ENCODE peak calls at places on chromosomes 3 and 15, in eight cellular contexts. One of them, this sample, is unnamed. For H3K4me1, the result is how much of the 10 kb centered on the place peaks cover.

GRCh38 chr3:58161435-58162398 is 49.1 kb downstream of the DNASE1L3 start:
- DNase-seq in GM23338: no peak
- DNase-seq in SJCRH30: peak
- DNase-seq in effector memory CD4-positive, alpha-beta T cell: no peak
- DNase-seq in cardiac muscle cell: no peak
- DNase-seq in tibial artery: peak
- DNase-seq in heart right ventricle: no peak
- DNase-seq in GM23248: peak
- DNase-seq in this sample: peak

GRCh38 chr15:36469567-36469966 is 109.9 kb upstream of the CDIN1 start:
- DNase-seq in GM23338: no peak
- DNase-seq in SJCRH30: no peak
- DNase-seq in effector memory CD4-positive, alpha-beta T cell: no peak
- DNase-seq in cardiac muscle cell: no peak
- DNase-seq in tibial artery: no peak
- DNase-seq in heart right ventricle: no peak
- DNase-seq in GM23248: peak
- DNase-seq in this sample: peak

GRCh38 chr3:51813539-51813938 is 34.5 kb upstream of the IQCF6 start:
- DNase-seq in GM23338: no peak
- DNase-seq in SJCRH30: peak
- DNase-seq in effector memory CD4-positive, alpha-beta T cell: no peak
- DNase-seq in cardiac muscle cell: peak
- DNase-seq in tibial artery: no peak
- DNase-seq in heart right ventricle: peak
- DNase-seq in GM23248: no peak
- DNase-seq in this sample: no peak

GRCh38 chr3:138112362-138112761 is 3.0 kb downstream of the DZIP1L start:
- DNase-seq in GM23338: no peak
- DNase-seq in SJCRH30: no peak
- DNase-seq in effector memory CD4-positive, alpha-beta T cell: no peak
- DNase-seq in cardiac muscle cell: no peak
- DNase-seq in tibial artery: no peak
- DNase-seq in heart right ventricle: no peak
- DNase-seq in GM23248: peak
- DNase-seq in this sample: no peak

GRCh38 chr15:50828610-50829206 is 63.2 kb upstream of the SPPL2A start:
- DNase-seq in GM23338: peak
- DNase-seq in SJCRH30: peak
- DNase-seq in effector memory CD4-positive, alpha-beta T cell: no peak
- DNase-seq in cardiac muscle cell: no peak
- DNase-seq in tibial artery: peak
- DNase-seq in heart right ventricle: no peak
- DNase-seq in GM23248: peak
- DNase-seq in this sample: peak

GRCh38 chr3:60161334-60161733 is 1089.9 kb downstream of the FHIT start:
- DNase-seq in GM23338: no peak
- DNase-seq in SJCRH30: no peak
- DNase-seq in effector memory CD4-positive, alpha-beta T cell: no peak
- DNase-seq in cardiac muscle cell: no peak
- DNase-seq in tibial artery: no peak
- DNase-seq in heart right ventricle: no peak
- DNase-seq in GM23248: no peak
- DNase-seq in this sample: no peak

GRCh38 chr15:79643393-79643792 is 211.3 kb downstream of the MINAR1 start:
- DNase-seq in GM23338: no peak
- DNase-seq in SJCRH30: no peak
- DNase-seq in effector memory CD4-positive, alpha-beta T cell: no peak
- DNase-seq in cardiac muscle cell: no peak
- DNase-seq in tibial artery: no peak
- DNase-seq in heart right ventricle: no peak
- DNase-seq in GM23248: no peak
- DNase-seq in this sample: no peak

GRCh38 chr15:77532067-77532710 is 100.5 kb downstream of the LINGO1 start:
- DNase-seq in GM23338: no peak
- DNase-seq in SJCRH30: no peak
- DNase-seq in effector memory CD4-positive, alpha-beta T cell: no peak
- DNase-seq in cardiac muscle cell: no peak
- DNase-seq in tibial artery: no peak
- DNase-seq in heart right ventricle: no peak
- DNase-seq in GM23248: no peak
- DNase-seq in this sample: no peak

GRCh38 chr15:43930556-43930955 is 103.8 kb downstream of the WDR76 start:
- DNase-seq in GM23338: no peak
- DNase-seq in SJCRH30: no peak
- DNase-seq in effector memory CD4-positive, alpha-beta T cell: no peak
- DNase-seq in cardiac muscle cell: peak
- DNase-seq in tibial artery: no peak
- DNase-seq in heart right ventricle: peak
- DNase-seq in GM23248: no peak
- DNase-seq in this sample: no peak

GRCh38 chr15:48550822-48551525 is 94.5 kb downstream of the FBN1 start:
- DNase-seq in GM23338: no peak
- DNase-seq in SJCRH30: no peak
- DNase-seq in effector memory CD4-positive, alpha-beta T cell: no peak
- DNase-seq in cardiac muscle cell: no peak
- DNase-seq in tibial artery: no peak
- DNase-seq in heart right ventricle: no peak
- DNase-seq in GM23248: no peak
- DNase-seq in this sample: no peak

DNA sequence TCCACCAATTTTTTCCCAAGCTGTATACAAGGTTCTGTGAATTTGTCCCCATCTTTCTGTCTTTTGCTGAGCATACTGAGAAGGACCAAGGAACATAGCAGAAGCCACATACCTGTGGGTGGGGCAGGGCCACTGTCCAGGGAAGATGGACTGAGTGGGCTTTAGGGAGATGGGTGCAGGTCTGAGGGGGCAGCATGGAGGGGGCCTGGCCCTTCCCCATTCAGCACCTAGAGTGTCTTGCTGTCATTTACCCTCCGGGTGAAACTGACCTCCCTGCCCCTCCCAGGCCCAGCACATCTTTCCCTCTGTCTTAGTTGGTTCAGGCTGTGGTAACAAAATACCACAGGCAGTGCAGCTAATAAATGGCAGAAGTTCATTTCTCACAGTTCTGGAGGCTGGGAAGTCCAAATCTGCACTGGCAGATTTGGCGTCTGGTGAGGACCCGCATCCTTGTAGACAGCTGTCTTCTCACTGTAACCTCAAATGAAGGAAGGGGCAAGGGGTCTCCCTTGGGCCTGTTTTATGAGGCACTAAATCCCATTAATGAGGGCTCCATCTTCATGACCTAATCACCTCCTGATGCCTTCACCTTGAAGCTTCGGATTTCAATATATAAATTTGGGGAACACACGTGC is 180.0 kb upstream of the SMAD3 start:
- DNase-seq in GM23338: no peak
- DNase-seq in SJCRH30: no peak
- DNase-seq in effector memory CD4-positive, alpha-beta T cell: no peak
- DNase-seq in cardiac muscle cell: no peak
- DNase-seq in tibial artery: no peak
- DNase-seq in heart right ventricle: no peak
- DNase-seq in GM23248: no peak
- DNase-seq in this sample: no peak
- H3K4me1 ChIP-seq in GM23338: under half
- H3K4me1 ChIP-seq in SJCRH30: under half
- H3K4me1 ChIP-seq in effector memory CD4-positive, alpha-beta T cell: under half
- H3K4me1 ChIP-seq in cardiac muscle cell: under half
- H3K4me1 ChIP-seq in tibial artery: under half
- H3K4me1 ChIP-seq in heart right ventricle: under half
- H3K4me1 ChIP-seq in GM23248: under half
- H3K4me1 ChIP-seq in this sample: under half

DNA sequence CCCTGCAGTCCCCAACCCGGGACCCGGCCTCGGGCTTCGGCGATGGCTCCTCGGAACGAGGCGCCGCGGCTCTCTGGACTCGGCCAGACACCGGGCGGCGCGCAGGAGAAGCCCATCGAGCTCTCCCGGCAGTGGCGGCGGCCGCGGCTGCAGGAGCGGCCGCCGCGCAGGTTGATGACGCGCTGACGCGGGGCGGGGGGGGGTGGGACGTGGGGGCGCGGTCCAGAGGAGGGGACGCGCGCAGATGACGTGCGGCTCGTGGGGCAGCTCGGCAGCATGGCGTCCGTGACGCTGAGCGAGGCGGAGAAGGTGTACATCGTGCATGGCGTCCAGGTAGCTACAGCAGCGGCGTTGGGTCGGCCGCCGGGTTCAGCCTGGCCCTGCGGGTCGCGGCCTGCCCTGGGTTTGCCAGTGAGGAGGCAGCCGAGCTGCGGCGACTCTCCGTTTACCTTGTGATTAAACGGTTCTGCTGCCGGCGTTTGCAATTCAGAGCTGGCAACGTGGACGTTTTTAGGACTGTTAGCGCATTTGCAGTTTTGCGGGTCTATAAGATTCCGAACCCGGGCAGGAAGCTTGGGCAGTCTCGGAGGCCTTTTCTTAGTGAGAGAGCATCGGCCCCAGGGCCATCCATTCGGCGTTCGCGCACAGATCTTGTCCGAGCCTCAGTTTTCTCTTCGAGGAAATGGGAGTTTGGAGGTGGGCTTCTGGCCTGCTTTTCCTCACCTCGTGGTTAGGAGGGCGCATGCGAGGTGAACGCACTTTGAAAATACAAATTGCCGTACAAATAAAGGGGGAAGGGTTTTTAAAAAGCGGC is at the start of the genes EXOSC7 and ZDHHC3:
- DNase-seq in GM23338: peak
- DNase-seq in SJCRH30: peak
- DNase-seq in effector memory CD4-positive, alpha-beta T cell: peak
- DNase-seq in cardiac muscle cell: peak
- DNase-seq in tibial artery: peak
- DNase-seq in heart right ventricle: peak
- DNase-seq in GM23248: peak
- DNase-seq in this sample: peak
- H3K4me1 ChIP-seq in GM23338: under half
- H3K4me1 ChIP-seq in SJCRH30: under half
- H3K4me1 ChIP-seq in effector memory CD4-positive, alpha-beta T cell: under half
- H3K4me1 ChIP-seq in cardiac muscle cell: under half
- H3K4me1 ChIP-seq in tibial artery: under half
- H3K4me1 ChIP-seq in heart right ventricle: under half
- H3K4me1 ChIP-seq in GM23248: under half
- H3K4me1 ChIP-seq in this sample: half or more

DNA sequence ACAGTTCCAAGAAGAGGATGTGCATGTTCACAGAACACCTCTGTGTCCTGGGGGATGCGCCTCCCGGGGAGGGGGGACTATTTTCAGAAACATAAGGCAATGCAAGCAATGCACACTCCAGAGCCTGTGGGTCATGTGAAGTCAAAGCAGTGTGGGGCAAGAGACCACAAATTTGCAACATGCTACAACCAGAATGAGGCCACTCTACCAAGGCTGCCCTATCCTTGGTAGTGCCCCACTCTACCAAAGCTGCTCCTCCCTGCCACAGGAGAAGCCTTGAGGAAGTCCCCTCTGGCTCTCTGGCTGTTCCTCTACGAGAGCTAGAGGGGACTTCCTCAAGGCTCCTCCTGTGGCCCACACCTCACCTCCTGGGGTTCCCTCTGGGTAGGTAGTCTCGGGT is 8.4 kb upstream of the NR2C2 start:
- DNase-seq in GM23338: no peak
- DNase-seq in SJCRH30: no peak
- DNase-seq in effector memory CD4-positive, alpha-beta T cell: no peak
- DNase-seq in cardiac muscle cell: no peak
- DNase-seq in tibial artery: no peak
- DNase-seq in heart right ventricle: no peak
- DNase-seq in GM23248: no peak
- DNase-seq in this sample: no peak
- H3K4me1 ChIP-seq in GM23338: under half
- H3K4me1 ChIP-seq in SJCRH30: under half
- H3K4me1 ChIP-seq in effector memory CD4-positive, alpha-beta T cell: under half
- H3K4me1 ChIP-seq in cardiac muscle cell: under half
- H3K4me1 ChIP-seq in tibial artery: under half
- H3K4me1 ChIP-seq in heart right ventricle: under half
- H3K4me1 ChIP-seq in GM23248: under half
- H3K4me1 ChIP-seq in this sample: under half

GRCh38 chr3:5262507-5262906 is 75.0 kb downstream of the EDEM1 start:
- DNase-seq in GM23338: no peak
- DNase-seq in SJCRH30: no peak
- DNase-seq in effector memory CD4-positive, alpha-beta T cell: no peak
- DNase-seq in cardiac muscle cell: no peak
- DNase-seq in tibial artery: no peak
- DNase-seq in heart right ventricle: no peak
- DNase-seq in GM23248: no peak
- DNase-seq in this sample: no peak
- H3K4me1 ChIP-seq in GM23338: under half
- H3K4me1 ChIP-seq in SJCRH30: under half
- H3K4me1 ChIP-seq in effector memory CD4-positive, alpha-beta T cell: under half
- H3K4me1 ChIP-seq in cardiac muscle cell: under half
- H3K4me1 ChIP-seq in tibial artery: under half
- H3K4me1 ChIP-seq in heart right ventricle: under half
- H3K4me1 ChIP-seq in GM23248: under half
- H3K4me1 ChIP-seq in this sample: under half

DNA sequence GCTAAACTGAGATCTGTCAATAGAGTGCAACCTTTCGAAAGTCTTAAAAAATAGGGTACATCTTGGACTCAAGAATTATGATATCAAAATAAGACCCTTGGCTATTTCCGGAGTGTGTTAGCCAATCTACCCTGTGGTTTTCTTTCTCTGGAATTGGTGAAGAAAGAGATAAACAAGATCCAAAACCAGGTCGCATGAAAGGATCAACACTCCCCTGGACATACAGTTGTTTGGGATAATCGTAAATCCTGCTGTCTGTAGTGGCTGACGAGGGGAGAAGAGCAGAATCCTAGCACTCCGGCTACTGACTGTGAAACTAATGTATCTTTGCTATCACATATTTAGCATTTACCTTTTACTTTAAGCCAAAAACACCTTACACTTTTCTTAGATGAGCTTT is 30.9 kb downstream of the FNDC3B start:
- DNase-seq in GM23338: no peak
- DNase-seq in SJCRH30: no peak
- DNase-seq in effector memory CD4-positive, alpha-beta T cell: no peak
- DNase-seq in cardiac muscle cell: no peak
- DNase-seq in tibial artery: no peak
- DNase-seq in heart right ventricle: no peak
- DNase-seq in GM23248: no peak
- DNase-seq in this sample: no peak
- H3K4me1 ChIP-seq in GM23338: half or more
- H3K4me1 ChIP-seq in SJCRH30: under half
- H3K4me1 ChIP-seq in effector memory CD4-positive, alpha-beta T cell: under half
- H3K4me1 ChIP-seq in cardiac muscle cell: under half
- H3K4me1 ChIP-seq in tibial artery: under half
- H3K4me1 ChIP-seq in heart right ventricle: half or more
- H3K4me1 ChIP-seq in GM23248: half or more
- H3K4me1 ChIP-seq in this sample: half or more

DNA sequence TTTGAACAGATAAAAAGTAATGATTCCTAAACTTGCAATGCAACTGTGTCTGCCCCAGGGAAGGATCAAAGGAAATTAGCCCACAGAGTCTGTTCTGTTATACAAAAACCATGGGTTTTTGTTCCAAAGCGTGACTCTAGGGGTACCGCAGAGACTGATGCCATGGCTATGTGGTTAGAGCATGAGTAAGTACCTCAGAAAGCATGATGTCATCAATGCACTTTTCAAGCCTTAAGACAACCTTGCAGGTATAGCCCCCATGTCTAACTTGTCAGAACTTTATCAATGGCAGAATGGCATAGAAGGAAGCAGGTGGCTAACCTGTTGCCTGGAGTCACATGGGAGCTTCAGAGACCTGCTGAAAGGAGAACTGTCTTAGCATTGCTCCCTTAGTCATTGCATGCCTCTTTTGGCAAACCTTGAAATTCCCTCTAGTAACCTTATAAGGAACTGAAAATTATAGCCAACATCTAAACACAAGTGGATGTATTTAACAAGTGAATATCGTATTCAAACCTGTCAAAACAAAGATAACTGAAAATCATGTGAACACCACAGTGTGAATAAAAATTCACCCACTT is 52.5 kb downstream of the EOMES start:
- DNase-seq in GM23338: no peak
- DNase-seq in SJCRH30: no peak
- DNase-seq in effector memory CD4-positive, alpha-beta T cell: no peak
- DNase-seq in cardiac muscle cell: no peak
- DNase-seq in tibial artery: no peak
- DNase-seq in heart right ventricle: no peak
- DNase-seq in GM23248: no peak
- DNase-seq in this sample: no peak
- H3K4me1 ChIP-seq in GM23338: under half
- H3K4me1 ChIP-seq in SJCRH30: under half
- H3K4me1 ChIP-seq in effector memory CD4-positive, alpha-beta T cell: under half
- H3K4me1 ChIP-seq in cardiac muscle cell: under half
- H3K4me1 ChIP-seq in tibial artery: under half
- H3K4me1 ChIP-seq in heart right ventricle: under half
- H3K4me1 ChIP-seq in GM23248: under half
- H3K4me1 ChIP-seq in this sample: under half

This sample was measured in adipocyte.